ENCODE peak calls at places on chromosomes 4 and X, in eight cellular contexts. R is effector memory CD8-positive, alpha-beta T cell; E is skeletal muscle cell; Z is ACHN; W is germinal center; Y is esophagus muscularis mucosa; U is stimulated activated CD4-positive, alpha-beta T cell treated with anti-CD3 and anti-CD28 coated beads, Interleukin-15, amount 100 ng/mL, for 24 hours; S is stimulated activated naive CD4-positive, alpha-beta T cell treated with Interleukin-2 at 50 U/mL for 16 hours. V is an unnamed sample.

GRCh38 chrX:154082396-154083133 is 15.0 kb downstream of the MECP2 start:
- DNase-seq in R (no peak), E (no peak), Z (no peak), W (no peak), Y (no peak), U (no peak), S (no peak), V (no peak)

GRCh38 chr4:183249854-183250253 is 70.2 kb downstream of the CLDN22 start:
- DNase-seq in R (no peak), E (no peak), Z (peak), W (no peak), Y (no peak), U (peak), S (no peak), V (no peak)

GRCh38 chr4:88296413-88297052 is 12.2 kb upstream of the PPM1K start:
- DNase-seq in R (no peak), E (no peak), Z (no peak), W (no peak), Y (peak), U (no peak), S (no peak), V (no peak)

GRCh38 chrX:130416785-130417184 is 15.0 kb downstream of the RBMX2 start:
- DNase-seq in R (no peak), E (no peak), Z (no peak), W (no peak), Y (no peak), U (no peak), S (no peak), V (no peak)

GRCh38 chrX:82196866-82197265 is 995.0 kb downstream of the SH3BGRL start:
- DNase-seq in R (no peak), E (no peak), Z (no peak), W (no peak), Y (no peak), U (no peak), S (no peak), V (no peak)

GRCh38 chr4:41327770-41328169 is 71.0 kb downstream of the UCHL1 start:
- DNase-seq in R (no peak), E (no peak), Z (no peak), W (no peak), Y (no peak), U (no peak), S (no peak), V (no peak)

GRCh38 chr4:153216546-153216945 is 12.3 kb downstream of the TRIM2 start:
- DNase-seq in R (no peak), E (no peak), Z (no peak), W (no peak), Y (no peak), U (no peak), S (no peak), V (no peak)

GRCh38 chr4:47913328-47913727 is 1.1 kb downstream of the NFXL1 start:
- DNase-seq in R (no peak), E (no peak), Z (peak), W (no peak), Y (no peak), U (no peak), S (no peak), V (no peak)

GRCh38 chrX:124747295-124747694 is 400.9 kb downstream of the SH2D1A start:
- DNase-seq in R (no peak), E (no peak), Z (no peak), W (no peak), Y (no peak), U (no peak), S (no peak), V (no peak)

GRCh38 chr4:24274401-24275035 is 309.8 kb downstream of the DHX15 start:
- DNase-seq in R (no peak), E (peak), Z (no peak), W (no peak), Y (no peak), U (no peak), S (no peak), V (no peak)

GRCh38 chr4:30642520-30642919 is 77.6 kb upstream of the PCDH7 start:
- DNase-seq in R (no peak), E (no peak), Z (no peak), W (no peak), Y (no peak), U (no peak), S (no peak), V (no peak)

GRCh38 chrX:78595901-78596502 is 63.1 kb downstream of the RTL3 start:
- DNase-seq in R (no peak), E (no peak), Z (peak), W (no peak), Y (no peak), U (peak), S (no peak), V (no peak)

GRCh38 chr4:40283968-40284367 is 51.2 kb upstream of the CHRNA9 start:
- DNase-seq in R (peak), E (no peak), Z (peak), W (no peak), Y (no peak), U (peak), S (peak), V (peak)

GRCh38 chr4:184342167-184342856 is 124.6 kb upstream of the ENPP6 start:
- DNase-seq in R (no peak), E (no peak), Z (no peak), W (no peak), Y (no peak), U (no peak), S (no peak), V (no peak)

GRCh38 chrX:24245201-24245600 is 68.7 kb downstream of the SUPT20HL2 start:
- DNase-seq in R (no peak), E (no peak), Z (peak), W (no peak), Y (no peak), U (no peak), S (no peak), V (no peak)

GRCh38 chrX:25873196-25873595 is 264.9 kb upstream of the MAGEB18 start:
- DNase-seq in R (no peak), E (peak), Z (peak), W (no peak), Y (no peak), U (no peak), S (no peak), V (no peak)

GRCh38 chrX:4787971-4788370 is 1074.5 kb upstream of the PRKX start:
- DNase-seq in R (no peak), E (no peak), Z (no peak), W (no peak), Y (no peak), U (no peak), S (no peak), V (no peak)

GRCh38 chr4:7810792-7811535 is 128.7 kb downstream of the AFAP1 start:
- DNase-seq in R (no peak), E (no peak), Z (no peak), W (no peak), Y (no peak), U (no peak), S (no peak), V (no peak)

GRCh38 chrX:148567229-148567628 is 66.8 kb downstream of the AFF2 start:
- DNase-seq in R (no peak), E (peak), Z (no peak), W (no peak), Y (no peak), U (no peak), S (no peak), V (no peak)

GRCh38 chr4:77954690-77955089 is 92.1 kb downstream of the MRPL1 start:
- DNase-seq in R (no peak), E (no peak), Z (no peak), W (no peak), Y (no peak), U (no peak), S (no peak), V (no peak)

GRCh38 chr4:102449751-102450352 is 51.3 kb upstream of the NFKB1 start:
- DNase-seq in R (peak), E (no peak), Z (peak), W (peak), Y (no peak), U (peak), S (peak), V (peak)

GRCh38 chr4:57043304-57044251 is 64.9 kb downstream of the POLR2B start:
- DNase-seq in R (no peak), E (peak), Z (no peak), W (no peak), Y (peak), U (no peak), S (no peak), V (no peak)

GRCh38 chrX:154840856-154841255 is 6.4 kb upstream of the SMIM9 start:
- DNase-seq in R (peak), E (peak), Z (peak), W (peak), Y (no peak), U (no peak), S (no peak), V (no peak)

GRCh38 chr4:6221851-6222760 is 21.8 kb upstream of the JAKMIP1 start:
- DNase-seq in R (peak), E (no peak), Z (no peak), W (peak), Y (no peak), U (peak), S (peak), V (no peak)

GRCh38 chr4:173177232-173177631 is 8.6 kb downstream of the GALNT7 start:
- DNase-seq in R (no peak), E (no peak), Z (no peak), W (no peak), Y (no peak), U (no peak), S (no peak), V (no peak)

V was measured in T-cell.